ENCODE peak calls at places on chromosomes 2 and 18, in five cellular contexts. N, K, X, V and R are unnamed samples.

GRCh38 chr2:20617892-20618467 is 32.9 kb downstream of the HS1BP3 start:
- DNase-seq in N (peak; percentile 76), K (no peak), X (no peak), V (peak; percentile 94), R (peak; percentile 38)

GRCh38 chr2:84946204-84947009 is 24.6 kb upstream of the KCMF1 start:
- DNase-seq in N (peak; percentile 30), K (peak; percentile 93), X (no peak), V (peak; percentile 96), R (no peak)

GRCh38 chr18:77061946-77062517 is 70.6 kb downstream of the MBP start:
- DNase-seq in N (peak; percentile 3), K (no peak), X (no peak), V (no peak), R (no peak)

GRCh38 chr2:190781604-190782198 is 98.9 kb upstream of the GLS start:
- DNase-seq in N (peak; percentile 63), K (peak; percentile 12), X (no peak), V (peak; percentile 65), R (peak; percentile 60)

GRCh38 chr18:3458378-3458777 is 8.4 kb downstream of the TGIF1 start:
- DNase-seq in N (no peak), K (no peak), X (no peak), V (no peak), R (no peak)

GRCh38 chr2:25400576-25401241 is 59.0 kb upstream of the DNMT3A start:
- DNase-seq in N (no peak), K (no peak), X (no peak), V (no peak), R (no peak)

GRCh38 chr2:111694690-111695089 is 189.3 kb downstream of the ANAPC1 start:
- DNase-seq in N (no peak), K (no peak), X (no peak), V (no peak), R (no peak)

GRCh38 chr2:30148850-30149249 is 2.0 kb downstream of the YPEL5 start:
- DNase-seq in N (peak; percentile 16), K (no peak), X (no peak), V (no peak), R (no peak)

GRCh38 chr2:213187833-213188532 is 36.6 kb upstream of the IKZF2 start:
- DNase-seq in N (no peak), K (no peak), X (peak; percentile 57), V (peak; percentile 84), R (peak; percentile 5)

GRCh38 chr18:50674307-50674706 is 114.4 kb downstream of the MAPK4 start:
- DNase-seq in N (no peak), K (no peak), X (no peak), V (no peak), R (no peak)

GRCh38 chr2:86323273-86323672 is 14.2 kb downstream of the REEP1 start:
- DNase-seq in N (no peak), K (no peak), X (no peak), V (no peak), R (no peak)

GRCh38 chr2:43078781-43079755 is 147.3 kb downstream of the ZFP36L2 start:
- DNase-seq in N (no peak), K (no peak), X (no peak), V (no peak), R (no peak)

GRCh38 chr2:147416099-147416498 is 428.7 kb upstream of the ACVR2A start:
- DNase-seq in N (no peak), K (no peak), X (no peak), V (peak; percentile 57), R (no peak)

GRCh38 chr2:177909962-177910361 is 162.6 kb downstream of the PDE11A start:
- DNase-seq in N (no peak), K (no peak), X (no peak), V (peak; percentile 10), R (no peak)

GRCh38 chr2:238997684-238998083 is 149.8 kb downstream of the TWIST2 start:
- DNase-seq in N (no peak), K (no peak), X (no peak), V (no peak), R (no peak)

GRCh38 chr18:70329076-70329475 is 40.2 kb downstream of the SOCS6 start:
- DNase-seq in N (no peak), K (no peak), X (no peak), V (no peak), R (no peak)

GRCh38 chr2:120486946-120487345 is 141.0 kb downstream of the INHBB start:
- DNase-seq in N (peak; percentile 9), K (no peak), X (no peak), V (peak; percentile 80), R (no peak)

GRCh38 chr2:3959372-3959771 is 256.0 kb downstream of the DCDC2C start:
- DNase-seq in N (peak; percentile 33), K (no peak), X (no peak), V (peak; percentile 31), R (peak; percentile 31)

GRCh38 chr2:120758181-120759048 is 22.7 kb downstream of the GLI2 start:
- DNase-seq in N (no peak), K (no peak), X (no peak), V (no peak), R (no peak)

GRCh38 chr2:10124538-10125045 is 2.1 kb downstream of the RRM2 start:
- DNase-seq in N (peak; percentile 84), K (no peak), X (no peak), V (peak; percentile 82), R (no peak)

GRCh38 chr2:216188956-216189355 is 79.8 kb downstream of the XRCC5 start:
- DNase-seq in N (no peak), K (no peak), X (no peak), V (no peak), R (peak; percentile 13)

GRCh38 chr18:78673516-78674321 is 305.9 kb upstream of the SALL3 start:
- DNase-seq in N (no peak), K (no peak), X (no peak), V (no peak), R (no peak)

GRCh38 chr2:3505771-3506170 is 13.6 kb downstream of the ADI1 start:
- DNase-seq in N (no peak), K (no peak), X (no peak), V (no peak), R (no peak)

GRCh38 chr18:2794159-2794558 is 52.6 kb upstream of the EMILIN2 start:
- DNase-seq in N (no peak), K (no peak), X (no peak), V (no peak), R (no peak)

GRCh38 chr18:48573632-48574293 is 34.9 kb downstream of the CTIF start:
- DNase-seq in N (peak; percentile 61), K (no peak), X (peak; percentile 62), V (peak; percentile 12), R (no peak)

GRCh38 chr2:80014637-80015036 is 289.9 kb downstream of the LRRTM1 start:
- DNase-seq in N (no peak), K (no peak), X (no peak), V (no peak), R (no peak)

GRCh38 chr2:165277860-165278656 is 38.8 kb downstream of the SCN2A start:
- DNase-seq in N (no peak), K (no peak), X (no peak), V (no peak), R (no peak)
- TF ChIP-seq JUND in N (no peak), K (no peak), X (no peak), V (no peak), R (no peak)

DNA sequence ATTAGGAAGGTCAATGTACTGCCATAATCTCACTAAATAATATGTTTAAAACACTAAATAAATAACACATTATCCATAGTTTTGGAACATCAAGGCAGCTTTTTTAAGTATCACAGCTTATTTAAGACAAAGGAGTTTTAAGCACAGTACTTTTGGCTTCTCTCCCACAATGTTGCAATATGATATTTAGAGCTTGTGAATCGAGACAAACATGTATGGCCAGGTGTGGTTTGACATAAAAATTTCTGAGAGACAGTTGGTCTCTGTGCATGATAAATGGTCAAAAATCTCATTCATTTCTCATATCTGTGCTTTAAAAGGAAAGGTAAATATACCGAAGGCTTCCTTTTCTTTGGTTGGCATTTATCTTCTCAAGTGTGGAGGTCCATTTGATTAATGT is 267.5 kb downstream of the MTX2 start:
- DNase-seq in N (no peak), K (no peak), X (no peak), V (no peak), R (peak; percentile 42)
- TF ChIP-seq JUND in N (no peak), K (no peak), X (no peak), V (no peak), R (no peak)

GRCh38 chr2:225275443-225275842 is 124.1 kb upstream of the NYAP2 start:
- DNase-seq in N (no peak), K (no peak), X (no peak), V (no peak), R (no peak)
- TF ChIP-seq JUND in N (no peak), K (no peak), X (no peak), V (no peak), R (no peak)

GRCh38 chr2:15363142-15363541 is 198.0 kb downstream of the NBAS start:
- DNase-seq in N (no peak), K (no peak), X (no peak), V (peak; percentile 17), R (no peak)
- TF ChIP-seq JUND in N (no peak), K (no peak), X (no peak), V (no peak), R (no peak)

GRCh38 chr2:230552181-230552580 is 136.2 kb downstream of the SP100 start:
- DNase-seq in N (no peak), K (no peak), X (no peak), V (no peak), R (no peak)
- TF ChIP-seq JUND in N (peak; percentile 19), K (no peak), X (no peak), V (no peak), R (no peak)

DNA sequence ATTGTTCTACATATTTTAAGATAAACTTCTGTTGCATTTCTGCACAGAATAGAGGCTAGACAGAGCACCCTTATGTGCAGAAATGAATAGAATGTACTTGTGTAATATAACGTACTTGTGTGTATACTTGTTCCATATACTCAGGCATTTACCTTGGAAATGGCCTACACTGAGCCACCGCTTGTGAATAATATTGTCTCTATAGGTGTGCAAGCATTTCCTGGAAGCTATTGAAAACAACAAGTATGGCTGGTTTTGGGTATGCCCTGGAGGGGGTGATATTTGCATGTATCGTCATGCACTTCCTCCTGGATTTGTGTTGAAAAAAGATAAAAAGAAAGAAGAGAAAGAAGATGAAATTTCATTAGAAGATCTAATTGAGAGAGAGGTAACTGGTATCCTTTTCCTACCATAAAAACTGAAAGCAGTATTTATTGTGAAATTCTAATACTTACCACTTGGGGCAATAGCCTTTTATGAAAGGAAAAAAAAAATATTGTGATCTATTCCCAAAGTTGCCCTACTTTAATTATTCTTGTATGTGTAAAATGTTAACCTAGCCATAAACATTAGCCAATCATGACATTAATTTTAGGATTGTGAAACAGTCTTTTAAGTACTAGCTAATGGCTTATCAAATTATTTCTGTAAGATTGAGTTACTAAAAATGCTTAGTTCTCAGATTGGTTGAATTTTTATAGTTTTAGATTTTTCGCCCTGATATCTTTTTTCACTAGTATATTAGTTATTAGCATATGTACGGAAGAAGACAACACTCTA is 18.0 kb downstream of the ZC3H15 start:
- DNase-seq in N (peak; percentile 23), K (no peak), X (no peak), V (peak; percentile 42), R (no peak)
- TF ChIP-seq JUND in N (no peak), K (no peak), X (no peak), V (no peak), R (no peak)